ENCODE peak calls at places on chromosomes 6 and 20, in four cellular contexts. One of them, this sample, is unnamed. For H3K4me1, the result is how much of the 10 kb centered on the place peaks cover.

GRCh38 chr6:26538572-26538902 is 371 bp downstream of the HMGN4 start:
- DNase-seq in naive thymus-derived CD4-positive, alpha-beta T cell: no peak
- DNase-seq in RWPE2: no peak
- DNase-seq in hepatocyte: no peak
- DNase-seq in this sample: no peak

GRCh38 chr20:35232575-35232974 is 6.1 kb downstream of the MMP24 start:
- DNase-seq in naive thymus-derived CD4-positive, alpha-beta T cell: no peak
- DNase-seq in RWPE2: no peak
- DNase-seq in hepatocyte: no peak
- DNase-seq in this sample: no peak

GRCh38 chr20:2382833-2383232 is 2.1 kb downstream of the TGM6 start:
- DNase-seq in naive thymus-derived CD4-positive, alpha-beta T cell: no peak
- DNase-seq in RWPE2: no peak
- DNase-seq in hepatocyte: no peak
- DNase-seq in this sample: no peak

GRCh38 chr6:1409774-1410465 is 20.5 kb downstream of the FOXF2 start:
- DNase-seq in naive thymus-derived CD4-positive, alpha-beta T cell: no peak
- DNase-seq in RWPE2: no peak
- DNase-seq in hepatocyte: no peak
- DNase-seq in this sample: no peak

GRCh38 chr20:12354725-12355124 is 437.0 kb downstream of the BTBD3 start:
- DNase-seq in naive thymus-derived CD4-positive, alpha-beta T cell: no peak
- DNase-seq in RWPE2: no peak
- DNase-seq in hepatocyte: no peak
- DNase-seq in this sample: no peak

GRCh38 chr20:35077872-35078271 is 14.7 kb downstream of the TRPC4AP start:
- DNase-seq in naive thymus-derived CD4-positive, alpha-beta T cell: no peak
- DNase-seq in RWPE2: no peak
- DNase-seq in hepatocyte: no peak
- DNase-seq in this sample: no peak

GRCh38 chr6:1473166-1473565 is 83.8 kb downstream of the FOXF2 start:
- DNase-seq in naive thymus-derived CD4-positive, alpha-beta T cell: no peak
- DNase-seq in RWPE2: no peak
- DNase-seq in hepatocyte: no peak
- DNase-seq in this sample: no peak

GRCh38 chr6:2203264-2203663 is 42.1 kb downstream of the GMDS start:
- DNase-seq in naive thymus-derived CD4-positive, alpha-beta T cell: no peak
- DNase-seq in RWPE2: no peak
- DNase-seq in hepatocyte: no peak
- DNase-seq in this sample: no peak

GRCh38 chr20:39823239-39823638 is 861.1 kb downstream of the DHX35 start:
- DNase-seq in naive thymus-derived CD4-positive, alpha-beta T cell: no peak
- DNase-seq in RWPE2: no peak
- DNase-seq in hepatocyte: no peak
- DNase-seq in this sample: no peak

GRCh38 chr6:64955435-64955848 is 751.6 kb downstream of the EYS start:
- DNase-seq in naive thymus-derived CD4-positive, alpha-beta T cell: no peak
- DNase-seq in RWPE2: no peak
- DNase-seq in hepatocyte: no peak
- DNase-seq in this sample: no peak

GRCh38 chr6:37826188-37826587 is 6.7 kb downstream of the ZFAND3 start:
- DNase-seq in naive thymus-derived CD4-positive, alpha-beta T cell: no peak
- DNase-seq in RWPE2: no peak
- DNase-seq in hepatocyte: no peak
- DNase-seq in this sample: no peak

GRCh38 chr20:63348828-63349515 is 12.2 kb downstream of the CHRNA4 start:
- DNase-seq in naive thymus-derived CD4-positive, alpha-beta T cell: no peak
- DNase-seq in RWPE2: no peak
- DNase-seq in hepatocyte: no peak
- DNase-seq in this sample: no peak

GRCh38 chr6:157090736-157091135 is 232.6 kb downstream of the TMEM242 start:
- DNase-seq in naive thymus-derived CD4-positive, alpha-beta T cell: no peak
- DNase-seq in RWPE2: no peak
- DNase-seq in hepatocyte: no peak
- DNase-seq in this sample: no peak

GRCh38 chr6:5484692-5485091 is 223.4 kb downstream of the FARS2 start:
- DNase-seq in naive thymus-derived CD4-positive, alpha-beta T cell: no peak
- DNase-seq in RWPE2: no peak
- DNase-seq in hepatocyte: no peak
- DNase-seq in this sample: no peak

GRCh38 chr6:165055231-165055630 is 254.2 kb downstream of the C6orf118 start:
- DNase-seq in naive thymus-derived CD4-positive, alpha-beta T cell: no peak
- DNase-seq in RWPE2: no peak
- DNase-seq in hepatocyte: peak
- DNase-seq in this sample: no peak

GRCh38 chr6:3940703-3941102 is 91.5 kb downstream of the FAM50B start:
- DNase-seq in naive thymus-derived CD4-positive, alpha-beta T cell: no peak
- DNase-seq in RWPE2: no peak
- DNase-seq in hepatocyte: no peak
- DNase-seq in this sample: no peak

GRCh38 chr20:45044084-45044573 is 56.8 kb downstream of the KCNS1 start:
- DNase-seq in naive thymus-derived CD4-positive, alpha-beta T cell: peak
- DNase-seq in RWPE2: no peak
- DNase-seq in hepatocyte: peak
- DNase-seq in this sample: peak

GRCh38 chr6:148963738-148964137 is 216.9 kb downstream of the UST start:
- DNase-seq in naive thymus-derived CD4-positive, alpha-beta T cell: no peak
- DNase-seq in RWPE2: no peak
- DNase-seq in hepatocyte: no peak
- DNase-seq in this sample: no peak

GRCh38 chr20:62205618-62206387 is 14.3 kb downstream of the HRH3 start:
- DNase-seq in naive thymus-derived CD4-positive, alpha-beta T cell: no peak
- DNase-seq in RWPE2: peak
- DNase-seq in hepatocyte: no peak
- DNase-seq in this sample: no peak

GRCh38 chr6:143698759-143699750 is 21.3 kb downstream of the PHACTR2 start:
- DNase-seq in naive thymus-derived CD4-positive, alpha-beta T cell: no peak
- DNase-seq in RWPE2: no peak
- DNase-seq in hepatocyte: no peak
- DNase-seq in this sample: no peak

GRCh38 chr6:98041921-98042320 is 758.9 kb upstream of the MMS22L start:
- DNase-seq in naive thymus-derived CD4-positive, alpha-beta T cell: no peak
- DNase-seq in RWPE2: no peak
- DNase-seq in hepatocyte: no peak
- DNase-seq in this sample: no peak

GRCh38 chr6:111601875-111602274 is 3.8 kb downstream of the TRAF3IP2 start:
- DNase-seq in naive thymus-derived CD4-positive, alpha-beta T cell: no peak
- DNase-seq in RWPE2: no peak
- DNase-seq in hepatocyte: peak
- DNase-seq in this sample: no peak

GRCh38 chr6:105774247-105774646 is 311.9 kb upstream of the PRDM1 start:
- DNase-seq in naive thymus-derived CD4-positive, alpha-beta T cell: no peak
- DNase-seq in RWPE2: no peak
- DNase-seq in hepatocyte: no peak
- DNase-seq in this sample: no peak

GRCh38 chr20:50218987-50219435 is 28.4 kb downstream of the CEBPB start:
- DNase-seq in naive thymus-derived CD4-positive, alpha-beta T cell: no peak
- DNase-seq in RWPE2: no peak
- DNase-seq in hepatocyte: no peak
- DNase-seq in this sample: no peak

GRCh38 chr6:20946037-20946436 is 411.8 kb downstream of the CDKAL1 start:
- DNase-seq in naive thymus-derived CD4-positive, alpha-beta T cell: no peak
- DNase-seq in RWPE2: no peak
- DNase-seq in hepatocyte: no peak
- DNase-seq in this sample: no peak

GRCh38 chr6:142680308-142680707 is 264.7 kb downstream of the HIVEP2 start:
- DNase-seq in naive thymus-derived CD4-positive, alpha-beta T cell: peak
- DNase-seq in RWPE2: no peak
- DNase-seq in hepatocyte: no peak
- DNase-seq in this sample: no peak

GRCh38 chr6:113847435-113847834 is 9.7 kb upstream of the MARCKS start:
- DNase-seq in naive thymus-derived CD4-positive, alpha-beta T cell: no peak
- DNase-seq in RWPE2: no peak
- DNase-seq in hepatocyte: no peak
- DNase-seq in this sample: no peak

GRCh38 chr20:8244637-8245036 is 112.6 kb downstream of the PLCB1 start:
- DNase-seq in naive thymus-derived CD4-positive, alpha-beta T cell: no peak
- DNase-seq in RWPE2: no peak
- DNase-seq in hepatocyte: peak
- DNase-seq in this sample: no peak

GRCh38 chr6:158019416-158019815 is 37.8 kb downstream of the SYNJ2 start:
- DNase-seq in naive thymus-derived CD4-positive, alpha-beta T cell: no peak
- DNase-seq in RWPE2: peak
- DNase-seq in hepatocyte: no peak
- DNase-seq in this sample: no peak

GRCh38 chr20:40294175-40294574 is 394.9 kb downstream of the MAFB start:
- DNase-seq in naive thymus-derived CD4-positive, alpha-beta T cell: no peak
- DNase-seq in RWPE2: no peak
- DNase-seq in hepatocyte: no peak
- DNase-seq in this sample: no peak

DNA sequence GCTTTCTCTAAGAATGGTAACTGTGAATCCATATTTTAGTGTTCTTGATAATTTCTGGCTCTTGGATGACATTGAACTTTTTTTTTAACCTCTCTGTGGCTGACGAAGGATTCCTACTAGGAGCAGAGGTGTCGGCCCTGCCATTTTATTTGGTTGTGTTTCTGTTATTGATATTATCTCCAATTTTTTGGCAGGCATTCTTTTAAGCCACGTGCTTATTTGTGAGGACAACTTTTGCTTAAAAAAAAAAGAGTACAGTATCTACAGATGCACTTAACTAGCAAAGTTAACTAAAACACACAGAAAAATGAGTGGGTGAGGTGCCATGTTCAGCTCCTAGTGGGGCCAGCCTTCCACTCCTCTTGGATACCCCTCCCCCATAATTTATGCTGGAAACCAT is 1.1 kb downstream of the FANCE start:
- DNase-seq in naive thymus-derived CD4-positive, alpha-beta T cell: no peak
- DNase-seq in RWPE2: no peak
- DNase-seq in hepatocyte: no peak
- DNase-seq in this sample: no peak
- H3K4me3 ChIP-seq in naive thymus-derived CD4-positive, alpha-beta T cell: peak
- H3K4me3 ChIP-seq in RWPE2: peak
- H3K4me3 ChIP-seq in hepatocyte: no peak
- H3K4me3 ChIP-seq in this sample: peak

GRCh38 chr6:160462116-160462515 is 113.9 kb downstream of the SLC22A3 start:
- DNase-seq in naive thymus-derived CD4-positive, alpha-beta T cell: no peak
- DNase-seq in RWPE2: no peak
- DNase-seq in hepatocyte: no peak
- DNase-seq in this sample: no peak
- H3K4me1 ChIP-seq in naive thymus-derived CD4-positive, alpha-beta T cell: under half
- H3K4me1 ChIP-seq in RWPE2: under half
- H3K4me1 ChIP-seq in hepatocyte: under half
- H3K4me1 ChIP-seq in this sample: half or more

DNA sequence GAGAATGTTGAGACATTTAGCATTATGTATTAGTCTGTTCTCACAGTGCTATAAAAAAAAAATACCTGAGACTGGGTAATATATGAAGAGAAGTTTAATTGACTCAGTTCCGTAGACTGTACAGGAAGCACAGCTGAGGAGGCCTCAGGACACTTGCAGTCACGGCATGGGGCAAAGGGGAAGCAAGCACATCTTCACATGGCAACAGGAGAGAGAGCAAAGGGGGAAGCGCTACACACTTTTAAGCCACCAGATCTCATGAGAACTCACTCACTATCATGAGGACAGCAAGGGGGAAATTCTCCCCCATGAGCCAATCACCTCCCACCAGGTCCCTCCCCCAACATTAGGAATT is 26.8 kb upstream of the TFAP2A start:
- DNase-seq in naive thymus-derived CD4-positive, alpha-beta T cell: no peak
- DNase-seq in RWPE2: no peak
- DNase-seq in hepatocyte: no peak
- DNase-seq in this sample: no peak
- H3K4me3 ChIP-seq in naive thymus-derived CD4-positive, alpha-beta T cell: no peak
- H3K4me3 ChIP-seq in RWPE2: no peak
- H3K4me3 ChIP-seq in hepatocyte: no peak
- H3K4me3 ChIP-seq in this sample: no peak

DNA sequence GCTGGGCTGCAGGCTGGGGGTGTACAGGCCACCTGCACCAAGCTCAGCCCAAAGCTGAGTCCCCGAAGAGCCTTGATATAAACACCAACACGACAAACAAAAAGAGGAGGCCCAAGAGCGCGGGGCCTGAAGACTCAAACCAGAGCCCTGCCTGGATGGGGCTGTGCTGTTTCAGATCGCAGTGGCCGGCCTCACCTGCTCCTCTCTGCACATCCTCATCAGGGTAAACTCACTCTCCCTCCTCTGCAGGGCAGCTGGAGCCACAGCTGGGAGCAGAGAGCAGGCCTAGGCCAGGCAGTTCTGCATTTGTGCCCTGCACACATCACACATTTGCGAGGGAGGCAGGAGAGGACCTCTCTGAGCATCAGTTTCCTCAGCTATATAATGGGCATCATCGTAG is 3.7 kb upstream of the RBM38 start:
- DNase-seq in naive thymus-derived CD4-positive, alpha-beta T cell: no peak
- DNase-seq in RWPE2: peak
- DNase-seq in hepatocyte: no peak
- DNase-seq in this sample: no peak
- H3K4me1 ChIP-seq in naive thymus-derived CD4-positive, alpha-beta T cell: under half
- H3K4me1 ChIP-seq in RWPE2: under half
- H3K4me1 ChIP-seq in hepatocyte: under half
- H3K4me1 ChIP-seq in this sample: under half

DNA sequence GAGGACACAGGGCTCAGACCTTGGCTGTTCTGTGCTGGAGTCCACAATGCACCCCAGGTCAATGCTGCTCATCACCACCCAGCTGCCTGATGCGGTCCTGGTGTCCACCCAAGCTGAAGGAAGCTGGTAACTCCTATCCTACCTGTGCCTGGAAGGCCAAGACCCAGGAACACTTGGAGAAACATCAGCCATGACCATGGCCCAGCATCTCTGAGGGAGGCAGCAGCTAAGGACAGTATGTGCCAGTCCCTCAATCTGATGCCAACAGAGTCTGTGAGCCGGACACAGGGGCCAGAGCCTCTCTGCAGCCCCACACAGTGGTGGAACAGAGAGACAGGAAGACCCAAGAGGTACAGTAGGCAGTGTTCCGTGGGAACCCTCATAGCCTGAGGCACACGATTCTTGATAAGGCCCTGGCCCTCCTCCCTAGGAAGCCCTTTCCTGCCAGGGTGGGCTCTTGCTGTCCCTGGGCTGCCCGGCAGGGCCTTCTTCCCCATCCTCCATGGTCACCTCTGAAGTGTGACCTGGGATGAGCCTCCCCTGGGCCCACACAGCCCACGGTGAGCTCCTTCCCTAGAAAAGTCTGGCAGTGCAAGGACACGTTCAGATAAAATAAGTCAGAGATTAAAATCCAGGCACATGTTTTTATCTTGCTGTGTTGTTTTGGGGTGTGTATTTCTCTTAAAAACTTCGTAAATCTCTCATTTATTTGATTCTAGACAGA is 170.7 kb downstream of the THBS2 start:
- DNase-seq in naive thymus-derived CD4-positive, alpha-beta T cell: no peak
- DNase-seq in RWPE2: no peak
- DNase-seq in hepatocyte: no peak
- DNase-seq in this sample: no peak
- H3K4me3 ChIP-seq in naive thymus-derived CD4-positive, alpha-beta T cell: no peak
- H3K4me3 ChIP-seq in RWPE2: no peak
- H3K4me3 ChIP-seq in hepatocyte: no peak
- H3K4me3 ChIP-seq in this sample: no peak